ENCODE peak calls at places on chromosomes 11 and 22, in eight cellular contexts. One of them, this sample, is unnamed.

GRCh38 chr11:11435673-11436072 is 82.6 kb upstream of the CSNK2A3 start:
- DNase-seq in endothelial cell: no peak
- DNase-seq in activated CD4-positive, alpha-beta T cell treated with anti-CD3 and anti-CD28 coated beads, Interleukin-2, amount 50 U/mL, for 48 hours: no peak
- DNase-seq in GF-D8: no peak
- DNase-seq in stimulated activated CD8-positive, alpha-beta memory T cell treated with anti-CD3 and anti-CD28 coated beads, Interleukin-4, amount 100 ng/mL, for 48 hours: no peak
- DNase-seq in mesendoderm: no peak
- DNase-seq in globus pallidus: no peak
- DNase-seq in chondrocyte: no peak
- DNase-seq in this sample: no peak

GRCh38 chr11:3205261-3206127 is 13.1 kb downstream of the MRGPRG start:
- DNase-seq in mesendoderm: no peak
- DNase-seq in GF-D8: no peak
- DNase-seq in chondrocyte: peak; percentile 72
- DNase-seq in stimulated activated CD8-positive, alpha-beta memory T cell treated with anti-CD3 and anti-CD28 coated beads, Interleukin-4, amount 100 ng/mL, for 48 hours: no peak
- DNase-seq in activated CD4-positive, alpha-beta T cell treated with anti-CD3 and anti-CD28 coated beads, Interleukin-2, amount 50 U/mL, for 48 hours: no peak
- DNase-seq in globus pallidus: no peak
- DNase-seq in endothelial cell: no peak
- DNase-seq in this sample: peak; percentile 23

GRCh38 chr11:40271361-40271760 is 1188.1 kb downstream of the LRRC4C start:
- DNase-seq in globus pallidus: no peak
- DNase-seq in activated CD4-positive, alpha-beta T cell treated with anti-CD3 and anti-CD28 coated beads, Interleukin-2, amount 50 U/mL, for 48 hours: no peak
- DNase-seq in stimulated activated CD8-positive, alpha-beta memory T cell treated with anti-CD3 and anti-CD28 coated beads, Interleukin-4, amount 100 ng/mL, for 48 hours: no peak
- DNase-seq in endothelial cell: no peak
- DNase-seq in mesendoderm: no peak
- DNase-seq in GF-D8: no peak
- DNase-seq in chondrocyte: no peak
- DNase-seq in this sample: no peak

GRCh38 chr22:38766076-38766777 is 10.4 kb upstream of the SUN2 start:
- DNase-seq in endothelial cell: peak; percentile 76
- DNase-seq in chondrocyte: no peak
- DNase-seq in mesendoderm: peak; percentile 89
- DNase-seq in globus pallidus: peak; percentile 79
- DNase-seq in GF-D8: no peak
- DNase-seq in stimulated activated CD8-positive, alpha-beta memory T cell treated with anti-CD3 and anti-CD28 coated beads, Interleukin-4, amount 100 ng/mL, for 48 hours: peak; percentile 57
- DNase-seq in activated CD4-positive, alpha-beta T cell treated with anti-CD3 and anti-CD28 coated beads, Interleukin-2, amount 50 U/mL, for 48 hours: peak; percentile 57
- DNase-seq in this sample: peak; percentile 82

GRCh38 chr11:64638017-64638664 is 47.1 kb downstream of the SLC22A12 start:
- DNase-seq in endothelial cell: peak; percentile 34
- DNase-seq in globus pallidus: no peak
- DNase-seq in stimulated activated CD8-positive, alpha-beta memory T cell treated with anti-CD3 and anti-CD28 coated beads, Interleukin-4, amount 100 ng/mL, for 48 hours: no peak
- DNase-seq in chondrocyte: no peak
- DNase-seq in GF-D8: no peak
- DNase-seq in activated CD4-positive, alpha-beta T cell treated with anti-CD3 and anti-CD28 coated beads, Interleukin-2, amount 50 U/mL, for 48 hours: no peak
- DNase-seq in mesendoderm: peak; percentile 56
- DNase-seq in this sample: peak; percentile 63

GRCh38 chr22:19932367-19933206 is 9.0 kb upstream of the COMT start:
- DNase-seq in activated CD4-positive, alpha-beta T cell treated with anti-CD3 and anti-CD28 coated beads, Interleukin-2, amount 50 U/mL, for 48 hours: no peak
- DNase-seq in chondrocyte: peak; percentile 40
- DNase-seq in GF-D8: no peak
- DNase-seq in globus pallidus: no peak
- DNase-seq in stimulated activated CD8-positive, alpha-beta memory T cell treated with anti-CD3 and anti-CD28 coated beads, Interleukin-4, amount 100 ng/mL, for 48 hours: no peak
- DNase-seq in endothelial cell: no peak
- DNase-seq in mesendoderm: no peak
- DNase-seq in this sample: no peak

GRCh38 chr11:67406969-67407699 is 3.3 kb downstream of the TBC1D10C start:
- DNase-seq in GF-D8: no peak
- DNase-seq in stimulated activated CD8-positive, alpha-beta memory T cell treated with anti-CD3 and anti-CD28 coated beads, Interleukin-4, amount 100 ng/mL, for 48 hours: no peak
- DNase-seq in endothelial cell: no peak
- DNase-seq in activated CD4-positive, alpha-beta T cell treated with anti-CD3 and anti-CD28 coated beads, Interleukin-2, amount 50 U/mL, for 48 hours: peak; percentile 50
- DNase-seq in chondrocyte: no peak
- DNase-seq in globus pallidus: peak; percentile 77
- DNase-seq in mesendoderm: no peak
- DNase-seq in this sample: no peak

GRCh38 chr11:848380-848931 is 5.8 kb downstream of the TSPAN4 start:
- DNase-seq in mesendoderm: no peak
- DNase-seq in GF-D8: no peak
- DNase-seq in endothelial cell: peak; percentile 70
- DNase-seq in stimulated activated CD8-positive, alpha-beta memory T cell treated with anti-CD3 and anti-CD28 coated beads, Interleukin-4, amount 100 ng/mL, for 48 hours: peak; percentile 83
- DNase-seq in activated CD4-positive, alpha-beta T cell treated with anti-CD3 and anti-CD28 coated beads, Interleukin-2, amount 50 U/mL, for 48 hours: peak; percentile 75
- DNase-seq in globus pallidus: no peak
- DNase-seq in chondrocyte: no peak
- DNase-seq in this sample: peak; percentile 74

GRCh38 chr11:126837581-126837980 is 163.0 kb downstream of the KIRREL3 start:
- DNase-seq in stimulated activated CD8-positive, alpha-beta memory T cell treated with anti-CD3 and anti-CD28 coated beads, Interleukin-4, amount 100 ng/mL, for 48 hours: no peak
- DNase-seq in activated CD4-positive, alpha-beta T cell treated with anti-CD3 and anti-CD28 coated beads, Interleukin-2, amount 50 U/mL, for 48 hours: no peak
- DNase-seq in globus pallidus: peak; percentile 52
- DNase-seq in mesendoderm: no peak
- DNase-seq in chondrocyte: no peak
- DNase-seq in GF-D8: no peak
- DNase-seq in endothelial cell: no peak
- DNase-seq in this sample: no peak

GRCh38 chr11:84564180-84564866 is 1062.8 kb downstream of the DLG2 start:
- DNase-seq in GF-D8: no peak
- DNase-seq in activated CD4-positive, alpha-beta T cell treated with anti-CD3 and anti-CD28 coated beads, Interleukin-2, amount 50 U/mL, for 48 hours: peak; percentile 39
- DNase-seq in endothelial cell: peak; percentile 57
- DNase-seq in stimulated activated CD8-positive, alpha-beta memory T cell treated with anti-CD3 and anti-CD28 coated beads, Interleukin-4, amount 100 ng/mL, for 48 hours: peak; percentile 51
- DNase-seq in chondrocyte: no peak
- DNase-seq in mesendoderm: peak; percentile 36
- DNase-seq in globus pallidus: peak; percentile 12
- DNase-seq in this sample: peak; percentile 51

GRCh38 chr11:13225058-13226001 is 52.3 kb upstream of the BMAL1 start:
- DNase-seq in mesendoderm: no peak
- DNase-seq in GF-D8: no peak
- DNase-seq in endothelial cell: no peak
- DNase-seq in chondrocyte: no peak
- DNase-seq in stimulated activated CD8-positive, alpha-beta memory T cell treated with anti-CD3 and anti-CD28 coated beads, Interleukin-4, amount 100 ng/mL, for 48 hours: no peak
- DNase-seq in activated CD4-positive, alpha-beta T cell treated with anti-CD3 and anti-CD28 coated beads, Interleukin-2, amount 50 U/mL, for 48 hours: no peak
- DNase-seq in globus pallidus: no peak
- DNase-seq in this sample: no peak

GRCh38 chr11:95255523-95256165 is 24.6 kb upstream of the SESN3 start:
- DNase-seq in mesendoderm: no peak
- DNase-seq in activated CD4-positive, alpha-beta T cell treated with anti-CD3 and anti-CD28 coated beads, Interleukin-2, amount 50 U/mL, for 48 hours: no peak
- DNase-seq in globus pallidus: no peak
- DNase-seq in stimulated activated CD8-positive, alpha-beta memory T cell treated with anti-CD3 and anti-CD28 coated beads, Interleukin-4, amount 100 ng/mL, for 48 hours: no peak
- DNase-seq in chondrocyte: no peak
- DNase-seq in GF-D8: no peak
- DNase-seq in endothelial cell: no peak
- DNase-seq in this sample: no peak

GRCh38 chr11:80163011-80163410 is 722.2 kb upstream of the TENM4 start:
- DNase-seq in chondrocyte: no peak
- DNase-seq in endothelial cell: no peak
- DNase-seq in activated CD4-positive, alpha-beta T cell treated with anti-CD3 and anti-CD28 coated beads, Interleukin-2, amount 50 U/mL, for 48 hours: no peak
- DNase-seq in globus pallidus: no peak
- DNase-seq in GF-D8: no peak
- DNase-seq in mesendoderm: no peak
- DNase-seq in stimulated activated CD8-positive, alpha-beta memory T cell treated with anti-CD3 and anti-CD28 coated beads, Interleukin-4, amount 100 ng/mL, for 48 hours: no peak
- DNase-seq in this sample: no peak

GRCh38 chr22:38032681-38033521 is 24.3 kb upstream of the PICK1 start:
- DNase-seq in chondrocyte: no peak
- DNase-seq in stimulated activated CD8-positive, alpha-beta memory T cell treated with anti-CD3 and anti-CD28 coated beads, Interleukin-4, amount 100 ng/mL, for 48 hours: no peak
- DNase-seq in GF-D8: no peak
- DNase-seq in activated CD4-positive, alpha-beta T cell treated with anti-CD3 and anti-CD28 coated beads, Interleukin-2, amount 50 U/mL, for 48 hours: no peak
- DNase-seq in endothelial cell: no peak
- DNase-seq in mesendoderm: no peak
- DNase-seq in globus pallidus: no peak
- DNase-seq in this sample: no peak

GRCh38 chr11:66696186-66696585 is 18.5 kb upstream of the RBM4B start:
- DNase-seq in stimulated activated CD8-positive, alpha-beta memory T cell treated with anti-CD3 and anti-CD28 coated beads, Interleukin-4, amount 100 ng/mL, for 48 hours: no peak
- DNase-seq in activated CD4-positive, alpha-beta T cell treated with anti-CD3 and anti-CD28 coated beads, Interleukin-2, amount 50 U/mL, for 48 hours: no peak
- DNase-seq in globus pallidus: no peak
- DNase-seq in GF-D8: no peak
- DNase-seq in mesendoderm: no peak
- DNase-seq in endothelial cell: no peak
- DNase-seq in chondrocyte: no peak
- DNase-seq in this sample: no peak

GRCh38 chr11:70159612-70160570 is 43.2 kb upstream of the FADD start:
- DNase-seq in GF-D8: no peak
- DNase-seq in globus pallidus: no peak
- DNase-seq in endothelial cell: no peak
- DNase-seq in activated CD4-positive, alpha-beta T cell treated with anti-CD3 and anti-CD28 coated beads, Interleukin-2, amount 50 U/mL, for 48 hours: no peak
- DNase-seq in mesendoderm: no peak
- DNase-seq in stimulated activated CD8-positive, alpha-beta memory T cell treated with anti-CD3 and anti-CD28 coated beads, Interleukin-4, amount 100 ng/mL, for 48 hours: no peak
- DNase-seq in chondrocyte: no peak
- DNase-seq in this sample: no peak

GRCh38 chr11:116500002-116500832 is 272.6 kb downstream of the BUD13 start:
- DNase-seq in activated CD4-positive, alpha-beta T cell treated with anti-CD3 and anti-CD28 coated beads, Interleukin-2, amount 50 U/mL, for 48 hours: no peak
- DNase-seq in GF-D8: no peak
- DNase-seq in endothelial cell: no peak
- DNase-seq in chondrocyte: no peak
- DNase-seq in stimulated activated CD8-positive, alpha-beta memory T cell treated with anti-CD3 and anti-CD28 coated beads, Interleukin-4, amount 100 ng/mL, for 48 hours: no peak
- DNase-seq in globus pallidus: no peak
- DNase-seq in mesendoderm: no peak
- DNase-seq in this sample: no peak

GRCh38 chr22:49230194-49230577 is 597.5 kb downstream of the BRD1 start:
- DNase-seq in globus pallidus: no peak
- DNase-seq in mesendoderm: peak; percentile 63
- DNase-seq in chondrocyte: peak; percentile 62
- DNase-seq in stimulated activated CD8-positive, alpha-beta memory T cell treated with anti-CD3 and anti-CD28 coated beads, Interleukin-4, amount 100 ng/mL, for 48 hours: no peak
- DNase-seq in GF-D8: no peak
- DNase-seq in endothelial cell: peak; percentile 57
- DNase-seq in activated CD4-positive, alpha-beta T cell treated with anti-CD3 and anti-CD28 coated beads, Interleukin-2, amount 50 U/mL, for 48 hours: no peak
- DNase-seq in this sample: no peak

GRCh38 chr11:124050770-124051169 is 9.6 kb upstream of the OR10G7 start:
- DNase-seq in globus pallidus: no peak
- DNase-seq in stimulated activated CD8-positive, alpha-beta memory T cell treated with anti-CD3 and anti-CD28 coated beads, Interleukin-4, amount 100 ng/mL, for 48 hours: no peak
- DNase-seq in activated CD4-positive, alpha-beta T cell treated with anti-CD3 and anti-CD28 coated beads, Interleukin-2, amount 50 U/mL, for 48 hours: no peak
- DNase-seq in endothelial cell: no peak
- DNase-seq in mesendoderm: no peak
- DNase-seq in chondrocyte: no peak
- DNase-seq in GF-D8: no peak
- DNase-seq in this sample: no peak

GRCh38 chr11:100562102-100562501 is 125.0 kb upstream of the ARHGAP42 start:
- DNase-seq in activated CD4-positive, alpha-beta T cell treated with anti-CD3 and anti-CD28 coated beads, Interleukin-2, amount 50 U/mL, for 48 hours: no peak
- DNase-seq in mesendoderm: no peak
- DNase-seq in chondrocyte: no peak
- DNase-seq in stimulated activated CD8-positive, alpha-beta memory T cell treated with anti-CD3 and anti-CD28 coated beads, Interleukin-4, amount 100 ng/mL, for 48 hours: no peak
- DNase-seq in globus pallidus: no peak
- DNase-seq in GF-D8: no peak
- DNase-seq in endothelial cell: no peak
- DNase-seq in this sample: no peak

GRCh38 chr11:11984563-11984962 is 23.9 kb downstream of the DKK3 start:
- DNase-seq in chondrocyte: no peak
- DNase-seq in globus pallidus: no peak
- DNase-seq in GF-D8: no peak
- DNase-seq in endothelial cell: no peak
- DNase-seq in mesendoderm: no peak
- DNase-seq in activated CD4-positive, alpha-beta T cell treated with anti-CD3 and anti-CD28 coated beads, Interleukin-2, amount 50 U/mL, for 48 hours: no peak
- DNase-seq in stimulated activated CD8-positive, alpha-beta memory T cell treated with anti-CD3 and anti-CD28 coated beads, Interleukin-4, amount 100 ng/mL, for 48 hours: no peak
- DNase-seq in this sample: no peak

GRCh38 chr22:22841598-22841997 is 46.0 kb upstream of the IGLL5 start:
- DNase-seq in globus pallidus: no peak
- DNase-seq in activated CD4-positive, alpha-beta T cell treated with anti-CD3 and anti-CD28 coated beads, Interleukin-2, amount 50 U/mL, for 48 hours: no peak
- DNase-seq in endothelial cell: no peak
- DNase-seq in chondrocyte: no peak
- DNase-seq in stimulated activated CD8-positive, alpha-beta memory T cell treated with anti-CD3 and anti-CD28 coated beads, Interleukin-4, amount 100 ng/mL, for 48 hours: no peak
- DNase-seq in mesendoderm: no peak
- DNase-seq in GF-D8: no peak
- DNase-seq in this sample: no peak

GRCh38 chr22:19410941-19411689 is 20.4 kb downstream of the HIRA start:
- DNase-seq in globus pallidus: no peak
- DNase-seq in GF-D8: no peak
- DNase-seq in endothelial cell: no peak
- DNase-seq in stimulated activated CD8-positive, alpha-beta memory T cell treated with anti-CD3 and anti-CD28 coated beads, Interleukin-4, amount 100 ng/mL, for 48 hours: no peak
- DNase-seq in activated CD4-positive, alpha-beta T cell treated with anti-CD3 and anti-CD28 coated beads, Interleukin-2, amount 50 U/mL, for 48 hours: no peak
- DNase-seq in chondrocyte: no peak
- DNase-seq in mesendoderm: no peak
- DNase-seq in this sample: no peak

GRCh38 chr11:92295175-92296137 is 70.8 kb downstream of the FAT3 start:
- DNase-seq in globus pallidus: no peak
- DNase-seq in stimulated activated CD8-positive, alpha-beta memory T cell treated with anti-CD3 and anti-CD28 coated beads, Interleukin-4, amount 100 ng/mL, for 48 hours: no peak
- DNase-seq in activated CD4-positive, alpha-beta T cell treated with anti-CD3 and anti-CD28 coated beads, Interleukin-2, amount 50 U/mL, for 48 hours: no peak
- DNase-seq in mesendoderm: no peak
- DNase-seq in chondrocyte: no peak
- DNase-seq in endothelial cell: no peak
- DNase-seq in GF-D8: no peak
- DNase-seq in this sample: no peak

GRCh38 chr11:77299528-77299993 is 1.9 kb downstream of the GDPD4 start:
- DNase-seq in activated CD4-positive, alpha-beta T cell treated with anti-CD3 and anti-CD28 coated beads, Interleukin-2, amount 50 U/mL, for 48 hours: no peak
- DNase-seq in GF-D8: no peak
- DNase-seq in chondrocyte: no peak
- DNase-seq in mesendoderm: no peak
- DNase-seq in globus pallidus: no peak
- DNase-seq in stimulated activated CD8-positive, alpha-beta memory T cell treated with anti-CD3 and anti-CD28 coated beads, Interleukin-4, amount 100 ng/mL, for 48 hours: no peak
- DNase-seq in endothelial cell: no peak
- DNase-seq in this sample: no peak

GRCh38 chr22:50524664-50525103 is 714 bp downstream of the SCO2 start:
- DNase-seq in GF-D8: no peak
- DNase-seq in globus pallidus: no peak
- DNase-seq in chondrocyte: peak; percentile 69
- DNase-seq in mesendoderm: no peak
- DNase-seq in endothelial cell: no peak
- DNase-seq in stimulated activated CD8-positive, alpha-beta memory T cell treated with anti-CD3 and anti-CD28 coated beads, Interleukin-4, amount 100 ng/mL, for 48 hours: no peak
- DNase-seq in activated CD4-positive, alpha-beta T cell treated with anti-CD3 and anti-CD28 coated beads, Interleukin-2, amount 50 U/mL, for 48 hours: no peak
- DNase-seq in this sample: no peak

This sample was measured in glutamatergic neuron.